ENCODE peak calls at places on chromosomes 6 and 20, in eight cellular contexts. One of them, this sample, is unnamed.

GRCh38 chr6:64330694-64331309 is 695.2 kb downstream of the PHF3 start:
- DNase-seq in DMS153: peak
- DNase-seq in AG08396: no peak
- DNase-seq in activated naive CD4-positive, alpha-beta T cell treated with Interleukin-2 at 50 U/mL for 16 hours: no peak
- DNase-seq in skeletal muscle cell: peak
- DNase-seq in NCI-H460: peak
- DNase-seq in NCI-H345: peak
- DNase-seq in small intestine: peak
- DNase-seq in this sample: peak

GRCh38 chr6:83911278-83911677 is 51.8 kb downstream of the CYB5R4 start:
- DNase-seq in DMS153: no peak
- DNase-seq in AG08396: no peak
- DNase-seq in activated naive CD4-positive, alpha-beta T cell treated with Interleukin-2 at 50 U/mL for 16 hours: no peak
- DNase-seq in skeletal muscle cell: no peak
- DNase-seq in NCI-H460: no peak
- DNase-seq in NCI-H345: no peak
- DNase-seq in small intestine: no peak
- DNase-seq in this sample: no peak

GRCh38 chr6:53309059-53309896 is 39.5 kb downstream of the ELOVL5 start:
- DNase-seq in DMS153: peak
- DNase-seq in AG08396: peak
- DNase-seq in activated naive CD4-positive, alpha-beta T cell treated with Interleukin-2 at 50 U/mL for 16 hours: no peak
- DNase-seq in skeletal muscle cell: peak
- DNase-seq in NCI-H460: no peak
- DNase-seq in NCI-H345: peak
- DNase-seq in small intestine: peak
- DNase-seq in this sample: no peak

GRCh38 chr6:22079788-22080187 is 217.0 kb downstream of the PRL start:
- DNase-seq in DMS153: no peak
- DNase-seq in AG08396: peak
- DNase-seq in activated naive CD4-positive, alpha-beta T cell treated with Interleukin-2 at 50 U/mL for 16 hours: no peak
- DNase-seq in skeletal muscle cell: no peak
- DNase-seq in NCI-H460: no peak
- DNase-seq in NCI-H345: no peak
- DNase-seq in small intestine: no peak
- DNase-seq in this sample: no peak

GRCh38 chr20:45342863-45343444 is 5.3 kb downstream of the SDC4 start:
- DNase-seq in DMS153: no peak
- DNase-seq in AG08396: no peak
- DNase-seq in activated naive CD4-positive, alpha-beta T cell treated with Interleukin-2 at 50 U/mL for 16 hours: no peak
- DNase-seq in skeletal muscle cell: no peak
- DNase-seq in NCI-H460: no peak
- DNase-seq in NCI-H345: no peak
- DNase-seq in small intestine: peak
- DNase-seq in this sample: no peak

GRCh38 chr6:130178692-130179091 is 44.1 kb downstream of the SAMD3 start:
- DNase-seq in DMS153: no peak
- DNase-seq in AG08396: peak
- DNase-seq in activated naive CD4-positive, alpha-beta T cell treated with Interleukin-2 at 50 U/mL for 16 hours: no peak
- DNase-seq in skeletal muscle cell: peak
- DNase-seq in NCI-H460: no peak
- DNase-seq in NCI-H345: no peak
- DNase-seq in small intestine: peak
- DNase-seq in this sample: peak

GRCh38 chr20:57656821-57657536 is 36.8 kb upstream of the ZBP1 start:
- DNase-seq in DMS153: no peak
- DNase-seq in AG08396: peak
- DNase-seq in activated naive CD4-positive, alpha-beta T cell treated with Interleukin-2 at 50 U/mL for 16 hours: no peak
- DNase-seq in skeletal muscle cell: no peak
- DNase-seq in NCI-H460: no peak
- DNase-seq in NCI-H345: no peak
- DNase-seq in small intestine: no peak
- DNase-seq in this sample: no peak

GRCh38 chr6:112287836-112288235 is 33.5 kb upstream of the LAMA4 start:
- DNase-seq in DMS153: no peak
- DNase-seq in AG08396: no peak
- DNase-seq in activated naive CD4-positive, alpha-beta T cell treated with Interleukin-2 at 50 U/mL for 16 hours: no peak
- DNase-seq in skeletal muscle cell: no peak
- DNase-seq in NCI-H460: no peak
- DNase-seq in NCI-H345: no peak
- DNase-seq in small intestine: no peak
- DNase-seq in this sample: no peak

GRCh38 chr6:105363100-105363754 is 39.7 kb downstream of the PREP start:
- DNase-seq in DMS153: no peak
- DNase-seq in AG08396: no peak
- DNase-seq in activated naive CD4-positive, alpha-beta T cell treated with Interleukin-2 at 50 U/mL for 16 hours: no peak
- DNase-seq in skeletal muscle cell: no peak
- DNase-seq in NCI-H460: peak
- DNase-seq in NCI-H345: no peak
- DNase-seq in small intestine: no peak
- DNase-seq in this sample: peak

This sample was measured in hepatocyte.